ENCODE peak calls at places on chromosomes 6 and 20, in eight cellular contexts. Z, E, T, O, F, Y, D and M are unnamed samples.

GRCh38 chr6:13272131-13273046 is 55.9 kb downstream of the TBC1D7 start:
- DNase-seq in E (peak), Y (no peak), Z (no peak), F (no peak), T (peak), D (peak), O (no peak), M (no peak)

GRCh38 chr6:33959661-33960344 is 156.0 kb upstream of the MLN start:
- DNase-seq in Z (no peak), D (peak), Y (no peak), F (no peak), E (no peak), T (no peak), O (no peak), M (no peak)

GRCh38 chr6:88168362-88168761 is 2.2 kb upstream of the CNR1 start:
- DNase-seq in Z (no peak), O (no peak), E (no peak), D (no peak), F (no peak), Y (no peak), T (no peak), M (no peak)

GRCh38 chr6:156944412-156944811 is 167.2 kb downstream of the ARID1B start:
- DNase-seq in D (no peak), O (no peak), T (no peak), F (no peak), E (no peak), Z (no peak), Y (no peak), M (no peak)

GRCh38 chr6:144176043-144176442 is 25.7 kb downstream of the STX11 start:
- DNase-seq in T (no peak), F (no peak), E (no peak), Z (no peak), O (no peak), D (no peak), Y (no peak), M (no peak)

GRCh38 chr20:6599876-6600275 is 167.6 kb upstream of the BMP2 start:
- DNase-seq in E (no peak), T (no peak), Y (no peak), O (no peak), Z (no peak), F (no peak), D (no peak), M (no peak)

GRCh38 chr6:38239719-38240451 is 399.8 kb downstream of the BTBD9 start:
- DNase-seq in F (no peak), T (no peak), Y (peak), E (no peak), D (no peak), Z (no peak), O (peak), M (no peak)

GRCh38 chr20:36607586-36608387 is 2.2 kb downstream of the RAB5IF start:
- DNase-seq in O (no peak), D (no peak), F (no peak), Y (no peak), E (no peak), Z (no peak), T (no peak), M (no peak)

GRCh38 chr20:8209061-8209460 is 77.0 kb downstream of the PLCB1 start:
- DNase-seq in D (no peak), E (no peak), T (no peak), O (peak), F (no peak), Y (no peak), Z (no peak), M (no peak)

GRCh38 chr6:152093711-152094110 is 286.2 kb downstream of the ESR1 start:
- DNase-seq in D (no peak), T (no peak), F (no peak), Y (no peak), O (no peak), E (no peak), Z (no peak), M (no peak)

GRCh38 chr20:41587523-41587922 is 30.7 kb downstream of the CHD6 start:
- DNase-seq in O (no peak), F (no peak), E (no peak), Z (no peak), T (no peak), Y (no peak), D (no peak), M (no peak)

GRCh38 chr20:20497242-20497985 is 129.5 kb downstream of the INSM1 start:
- DNase-seq in T (no peak), Z (no peak), Y (no peak), D (no peak), F (no peak), O (no peak), E (no peak), M (no peak)

GRCh38 chr6:15776458-15776980 is 113.7 kb upstream of the DTNBP1 start:
- DNase-seq in F (no peak), O (no peak), T (no peak), Y (no peak), D (no peak), E (no peak), Z (no peak), M (no peak)

GRCh38 chr20:21608777-21609176 is 94.9 kb upstream of the NKX2-2 start:
- DNase-seq in O (no peak), F (no peak), E (no peak), T (no peak), Z (no peak), Y (no peak), D (no peak), M (no peak)

GRCh38 chr6:139457482-139457881 is 83.0 kb upstream of the CITED2 start:
- DNase-seq in F (no peak), Z (no peak), Y (no peak), O (peak), T (no peak), D (no peak), E (no peak), M (no peak)